ENCODE peak calls at places on chromosomes 16 and 17, in eight cellular contexts. One of them, this sample, is unnamed.

GRCh38 chr17:2023256-2023655 is 1.9 kb downstream of the RTN4RL1 start:
- DNase-seq in transverse colon: no peak
- DNase-seq in Peyer's patch: no peak
- DNase-seq in HepG2: no peak
- DNase-seq in IMR-90: no peak
- DNase-seq in A549: no peak
- DNase-seq in tibial nerve: no peak
- DNase-seq in prostate gland: no peak
- DNase-seq in this sample: no peak

GRCh38 chr17:58947411-58948208 is 159.1 kb downstream of the TRIM37 start:
- DNase-seq in tibial nerve: no peak
- DNase-seq in transverse colon: no peak
- DNase-seq in IMR-90: no peak
- DNase-seq in A549: no peak
- DNase-seq in prostate gland: no peak
- DNase-seq in HepG2: no peak
- DNase-seq in Peyer's patch: no peak
- DNase-seq in this sample: no peak

GRCh38 chr16:31141489-31142108 is 6.1 kb upstream of the PRSS8 start:
- DNase-seq in HepG2: no peak
- DNase-seq in Peyer's patch: peak; percentile 65
- DNase-seq in prostate gland: no peak
- DNase-seq in transverse colon: no peak
- DNase-seq in IMR-90: peak; percentile 84
- DNase-seq in tibial nerve: no peak
- DNase-seq in A549: no peak
- DNase-seq in this sample: no peak

GRCh38 chr16:3797904-3798811 is 80.8 kb upstream of the TRAP1 start:
- DNase-seq in IMR-90: no peak
- DNase-seq in tibial nerve: no peak
- DNase-seq in HepG2: no peak
- DNase-seq in transverse colon: no peak
- DNase-seq in prostate gland: no peak
- DNase-seq in Peyer's patch: no peak
- DNase-seq in A549: no peak
- DNase-seq in this sample: no peak

GRCh38 chr17:29648005-29648404 is 25.3 kb upstream of the CORO6 start:
- DNase-seq in tibial nerve: no peak
- DNase-seq in prostate gland: no peak
- DNase-seq in Peyer's patch: no peak
- DNase-seq in IMR-90: no peak
- DNase-seq in HepG2: no peak
- DNase-seq in A549: no peak
- DNase-seq in transverse colon: no peak
- DNase-seq in this sample: no peak

GRCh38 chr17:40417258-40417608 is 463 bp downstream of the TOP2A start:
- DNase-seq in transverse colon: no peak
- DNase-seq in prostate gland: no peak
- DNase-seq in Peyer's patch: no peak
- DNase-seq in HepG2: peak; percentile 43
- DNase-seq in A549: no peak
- DNase-seq in IMR-90: peak; percentile 5
- DNase-seq in tibial nerve: no peak
- DNase-seq in this sample: no peak

GRCh38 chr17:59451706-59452105 is 113.7 kb upstream of the DHX40 start:
- DNase-seq in A549: no peak
- DNase-seq in prostate gland: no peak
- DNase-seq in HepG2: no peak
- DNase-seq in IMR-90: peak; percentile 77
- DNase-seq in tibial nerve: no peak
- DNase-seq in transverse colon: no peak
- DNase-seq in Peyer's patch: no peak
- DNase-seq in this sample: no peak

GRCh38 chr16:56897026-56897799 is 32.2 kb downstream of the SLC12A3 start:
- DNase-seq in transverse colon: no peak
- DNase-seq in HepG2: no peak
- DNase-seq in A549: no peak
- DNase-seq in tibial nerve: no peak
- DNase-seq in prostate gland: no peak
- DNase-seq in Peyer's patch: no peak
- DNase-seq in IMR-90: no peak
- DNase-seq in this sample: no peak

GRCh38 chr16:89785523-89786155 is 30.8 kb downstream of the FANCA start:
- DNase-seq in Peyer's patch: no peak
- DNase-seq in prostate gland: no peak
- DNase-seq in IMR-90: no peak
- DNase-seq in tibial nerve: no peak
- DNase-seq in A549: no peak
- DNase-seq in HepG2: no peak
- DNase-seq in transverse colon: peak; percentile 28
- DNase-seq in this sample: no peak

GRCh38 chr17:49549311-49549605 is 26.4 kb upstream of the NXPH3 start:
- DNase-seq in HepG2: no peak
- DNase-seq in prostate gland: no peak
- DNase-seq in transverse colon: no peak
- DNase-seq in Peyer's patch: no peak
- DNase-seq in A549: no peak
- DNase-seq in IMR-90: no peak
- DNase-seq in tibial nerve: no peak
- DNase-seq in this sample: no peak

GRCh38 chr17:46793541-46793940 is 25.0 kb downstream of the WNT3 start:
- DNase-seq in Peyer's patch: no peak
- DNase-seq in prostate gland: no peak
- DNase-seq in IMR-90: no peak
- DNase-seq in A549: no peak
- DNase-seq in transverse colon: no peak
- DNase-seq in tibial nerve: no peak
- DNase-seq in HepG2: no peak
- DNase-seq in this sample: no peak

GRCh38 chr17:76982408-76983074 is 114.3 kb downstream of the MGAT5B start:
- DNase-seq in HepG2: no peak
- DNase-seq in tibial nerve: no peak
- DNase-seq in IMR-90: no peak
- DNase-seq in A549: no peak
- DNase-seq in Peyer's patch: no peak
- DNase-seq in prostate gland: no peak
- DNase-seq in transverse colon: no peak
- DNase-seq in this sample: no peak

GRCh38 chr16:50591800-50592771 is 43.9 kb downstream of the NKD1 start:
- DNase-seq in HepG2: no peak
- DNase-seq in transverse colon: peak; percentile 30
- DNase-seq in Peyer's patch: no peak
- DNase-seq in A549: no peak
- DNase-seq in IMR-90: no peak
- DNase-seq in tibial nerve: no peak
- DNase-seq in prostate gland: peak; percentile 82
- DNase-seq in this sample: peak; percentile 71

GRCh38 chr16:70746040-70746707 is 54.8 kb downstream of the VAC14 start:
- DNase-seq in Peyer's patch: no peak
- DNase-seq in transverse colon: peak; percentile 67
- DNase-seq in prostate gland: peak; percentile 76
- DNase-seq in tibial nerve: no peak
- DNase-seq in A549: peak; percentile 68
- DNase-seq in IMR-90: peak; percentile 94
- DNase-seq in HepG2: peak; percentile 92
- DNase-seq in this sample: peak; percentile 67

GRCh38 chr16:78130083-78130608 is 30.7 kb downstream of the WWOX start:
- DNase-seq in tibial nerve: no peak
- DNase-seq in Peyer's patch: no peak
- DNase-seq in prostate gland: no peak
- DNase-seq in IMR-90: no peak
- DNase-seq in transverse colon: no peak
- DNase-seq in HepG2: no peak
- DNase-seq in A549: no peak
- DNase-seq in this sample: no peak

GRCh38 chr17:39635614-39636176 is 1.2 kb upstream of the STARD3 start:
- DNase-seq in HepG2: no peak
- DNase-seq in A549: no peak
- DNase-seq in prostate gland: no peak
- DNase-seq in Peyer's patch: no peak
- DNase-seq in IMR-90: no peak
- DNase-seq in tibial nerve: no peak
- DNase-seq in transverse colon: no peak
- DNase-seq in this sample: no peak

GRCh38 chr16:14559809-14560227 is 70.2 kb downstream of the PARN start:
- DNase-seq in transverse colon: peak; percentile 50
- DNase-seq in prostate gland: peak; percentile 65
- DNase-seq in A549: no peak
- DNase-seq in tibial nerve: no peak
- DNase-seq in IMR-90: no peak
- DNase-seq in HepG2: peak; percentile 68
- DNase-seq in Peyer's patch: no peak
- DNase-seq in this sample: no peak

GRCh38 chr17:5069724-5070123 is 8.5 kb upstream of the ZFP3 start:
- DNase-seq in Peyer's patch: no peak
- DNase-seq in IMR-90: peak; percentile 16
- DNase-seq in A549: no peak
- DNase-seq in tibial nerve: no peak
- DNase-seq in prostate gland: no peak
- DNase-seq in HepG2: peak; percentile 89
- DNase-seq in transverse colon: no peak
- DNase-seq in this sample: no peak

DNA sequence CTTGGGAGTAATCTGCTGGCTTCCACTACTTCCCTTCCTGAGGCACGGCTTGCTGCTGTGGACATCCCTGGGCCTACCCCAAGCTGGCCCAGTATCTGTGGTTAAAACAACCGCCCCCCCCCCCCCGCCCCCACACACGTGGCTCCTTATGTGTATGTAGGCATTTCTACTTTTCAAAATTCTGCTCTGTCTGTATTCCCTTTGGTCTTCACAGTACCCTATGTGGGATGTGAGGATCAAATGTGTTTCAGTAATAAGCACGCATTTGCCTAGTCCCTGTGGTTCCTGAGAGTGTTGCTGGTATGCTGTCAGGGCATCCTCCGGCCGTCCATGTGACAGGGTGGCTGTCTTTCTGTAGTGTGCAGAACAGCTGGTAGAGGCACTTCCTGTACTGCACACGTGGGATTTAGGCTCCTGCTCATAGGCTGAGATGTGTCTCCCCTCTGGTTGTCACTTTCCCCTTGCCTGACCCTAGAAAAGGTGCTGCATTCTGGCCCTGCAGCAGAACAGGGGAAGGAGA is 2.2 kb downstream of the NT5M start:
- DNase-seq in prostate gland: no peak
- DNase-seq in tibial nerve: no peak
- DNase-seq in IMR-90: no peak
- DNase-seq in transverse colon: peak; percentile 57
- DNase-seq in A549: no peak
- DNase-seq in Peyer's patch: no peak
- DNase-seq in HepG2: peak; percentile 33
- DNase-seq in this sample: no peak
- TF ChIP-seq POLR2A in prostate gland: no peak
- TF ChIP-seq POLR2A in tibial nerve: no peak
- TF ChIP-seq POLR2A in IMR-90: no peak
- TF ChIP-seq POLR2A in transverse colon: no peak
- TF ChIP-seq POLR2A in A549: no peak
- TF ChIP-seq POLR2A in Peyer's patch: no peak
- TF ChIP-seq POLR2A in HepG2: no peak
- TF ChIP-seq POLR2A in this sample: no peak

DNA sequence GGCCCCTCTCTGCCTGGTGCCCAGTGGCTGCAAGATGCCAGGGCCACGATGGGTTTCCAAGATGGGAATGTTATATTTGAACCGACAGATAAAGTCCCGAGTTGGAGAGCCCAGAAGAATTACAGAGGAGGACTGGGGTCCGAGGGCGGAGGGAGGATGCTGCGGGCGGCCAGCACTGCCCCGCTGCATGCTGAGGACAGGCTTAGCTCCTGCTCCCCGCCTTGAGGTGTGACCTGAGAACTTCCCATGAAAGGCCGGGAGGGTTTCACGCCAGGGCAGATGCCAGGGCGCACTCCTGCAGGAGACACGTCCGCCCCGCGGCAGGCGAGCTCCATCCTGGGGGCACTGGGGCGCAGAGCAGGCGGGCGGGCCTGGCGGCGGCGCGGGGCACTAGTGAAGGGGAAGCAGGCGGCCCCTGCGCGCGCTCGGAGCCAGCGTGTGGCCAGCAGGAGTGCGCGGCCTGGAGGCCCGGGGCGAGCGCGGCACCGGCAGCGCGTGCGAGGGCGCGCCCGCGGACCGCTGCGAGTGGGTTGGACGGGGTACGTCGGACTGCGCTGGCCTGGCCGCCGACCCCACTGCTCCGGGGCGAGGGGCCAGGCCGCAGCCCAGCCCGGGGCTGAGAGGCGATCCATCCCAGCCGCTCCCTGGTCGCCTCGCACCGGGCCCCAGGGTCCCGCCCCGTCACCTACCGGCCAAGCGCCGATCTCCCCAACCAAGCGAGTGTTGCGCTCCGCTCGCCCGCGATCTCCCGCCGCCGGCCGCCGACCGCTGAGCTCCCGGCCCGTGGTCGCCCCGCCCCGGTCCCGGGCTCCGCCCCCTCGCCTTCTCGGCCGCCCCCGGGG is at the start of gene MAP3K14:
- DNase-seq in transverse colon: peak; percentile 77
- DNase-seq in tibial nerve: peak; percentile 54
- DNase-seq in A549: no peak
- DNase-seq in HepG2: peak; percentile 68
- DNase-seq in prostate gland: peak; percentile 38
- DNase-seq in Peyer's patch: no peak
- DNase-seq in IMR-90: peak; percentile 64
- DNase-seq in this sample: peak; percentile 71
- TF ChIP-seq CTCF in transverse colon: no peak
- TF ChIP-seq CTCF in tibial nerve: no peak
- TF ChIP-seq CTCF in A549: peak; percentile 20
- TF ChIP-seq CTCF in HepG2: peak; percentile 55
- TF ChIP-seq CTCF in prostate gland: no peak
- TF ChIP-seq CTCF in Peyer's patch: no peak
- TF ChIP-seq CTCF in IMR-90: peak; percentile 24
- TF ChIP-seq CTCF in this sample: peak; percentile 18

DNA sequence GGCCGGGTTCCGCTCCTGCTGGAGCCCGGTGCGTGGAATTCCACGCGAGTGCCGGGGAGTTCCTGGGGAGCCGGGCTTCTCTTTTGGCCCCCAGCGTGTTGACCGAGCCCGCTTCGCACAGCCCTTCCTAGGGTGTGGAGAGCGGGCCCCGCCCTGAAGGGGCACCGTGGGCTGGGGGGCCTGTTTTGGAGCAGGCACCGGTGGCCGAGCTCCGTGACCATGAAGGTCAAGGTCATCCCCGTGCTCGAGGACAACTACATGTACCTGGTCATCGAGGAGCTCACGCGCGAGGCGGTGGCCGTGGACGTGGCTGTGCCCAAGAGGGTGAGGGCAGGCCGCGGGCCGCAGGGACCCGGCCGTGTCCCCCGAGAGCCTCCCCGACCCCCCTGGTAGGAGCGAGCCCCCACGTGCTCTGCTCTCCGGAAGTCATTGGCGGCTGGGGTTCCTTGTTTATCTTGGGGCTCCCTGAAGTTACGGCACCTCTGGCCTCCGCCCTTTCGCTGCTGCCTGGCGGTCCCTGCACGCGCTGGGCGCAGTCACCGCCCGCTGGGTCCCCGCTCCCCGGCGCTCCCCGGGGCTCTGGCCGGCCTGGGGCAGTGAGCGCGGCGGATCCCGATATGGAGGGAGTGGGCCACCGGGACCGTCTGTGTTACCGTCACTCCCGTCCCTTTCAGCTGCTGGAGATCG is 528 bp downstream of the HAGHL start:
- DNase-seq in transverse colon: peak; percentile 36
- DNase-seq in Peyer's patch: no peak
- DNase-seq in A549: no peak
- DNase-seq in IMR-90: no peak
- DNase-seq in tibial nerve: no peak
- DNase-seq in HepG2: no peak
- DNase-seq in prostate gland: no peak
- DNase-seq in this sample: no peak
- TF ChIP-seq POLR2A in transverse colon: peak; percentile 6
- TF ChIP-seq POLR2A in Peyer's patch: no peak
- TF ChIP-seq POLR2A in A549: no peak
- TF ChIP-seq POLR2A in IMR-90: peak; percentile 20
- TF ChIP-seq POLR2A in tibial nerve: no peak
- TF ChIP-seq POLR2A in HepG2: no peak
- TF ChIP-seq POLR2A in prostate gland: no peak
- TF ChIP-seq POLR2A in this sample: no peak

GRCh38 chr16:7513429-7513828 is 180.8 kb downstream of the RBFOX1 start:
- DNase-seq in prostate gland: no peak
- DNase-seq in A549: no peak
- DNase-seq in Peyer's patch: no peak
- DNase-seq in tibial nerve: no peak
- DNase-seq in HepG2: peak; percentile 13
- DNase-seq in IMR-90: no peak
- DNase-seq in transverse colon: no peak
- DNase-seq in this sample: no peak
- TF ChIP-seq CTCF in prostate gland: no peak
- TF ChIP-seq CTCF in A549: no peak
- TF ChIP-seq CTCF in Peyer's patch: no peak
- TF ChIP-seq CTCF in tibial nerve: no peak
- TF ChIP-seq CTCF in HepG2: peak; percentile 53
- TF ChIP-seq CTCF in IMR-90: no peak
- TF ChIP-seq CTCF in transverse colon: no peak
- TF ChIP-seq CTCF in this sample: no peak

This sample was measured in breast epithelium.